ENCODE peak calls at places on chromosomes 5 and 9, in five cellular contexts. One of them, this sample, is unnamed.

GRCh38 chr5:115098041-115098702 is 71.5 kb downstream of the TRIM36 start:
- DNase-seq in fibroblast of lung: peak
- DNase-seq in cardiac muscle cell: peak
- DNase-seq in psoas muscle: no peak
- DNase-seq in upper lobe of left lung: no peak
- DNase-seq in this sample: peak

GRCh38 chr5:149636861-149637246 is 55.6 kb downstream of the ARHGEF37 start:
- DNase-seq in fibroblast of lung: peak
- DNase-seq in cardiac muscle cell: peak
- DNase-seq in psoas muscle: no peak
- DNase-seq in upper lobe of left lung: no peak
- DNase-seq in this sample: peak

GRCh38 chr5:157431544-157432200 is 28.3 kb upstream of the NIPAL4 start:
- DNase-seq in fibroblast of lung: peak
- DNase-seq in cardiac muscle cell: peak
- DNase-seq in psoas muscle: no peak
- DNase-seq in upper lobe of left lung: no peak
- DNase-seq in this sample: peak

GRCh38 chr5:138611295-138612220 is 36.4 kb upstream of the HSPA9 start:
- DNase-seq in fibroblast of lung: peak
- DNase-seq in cardiac muscle cell: peak
- DNase-seq in psoas muscle: no peak
- DNase-seq in upper lobe of left lung: no peak
- DNase-seq in this sample: no peak

GRCh38 chr9:10571699-10572098 is 41.1 kb downstream of the PTPRD start:
- DNase-seq in fibroblast of lung: no peak
- DNase-seq in cardiac muscle cell: no peak
- DNase-seq in psoas muscle: no peak
- DNase-seq in upper lobe of left lung: no peak
- DNase-seq in this sample: no peak

GRCh38 chr5:173342813-173343435 is 14.7 kb upstream of the STC2 start:
- DNase-seq in fibroblast of lung: no peak
- DNase-seq in cardiac muscle cell: no peak
- DNase-seq in psoas muscle: no peak
- DNase-seq in upper lobe of left lung: no peak
- DNase-seq in this sample: no peak

GRCh38 chr9:78053627-78054026 is 22.0 kb upstream of the GNAQ start:
- DNase-seq in fibroblast of lung: no peak
- DNase-seq in cardiac muscle cell: no peak
- DNase-seq in psoas muscle: no peak
- DNase-seq in upper lobe of left lung: no peak
- DNase-seq in this sample: no peak

GRCh38 chr9:134099123-134099761 is 31.4 kb upstream of the BRD3 start:
- DNase-seq in fibroblast of lung: peak
- DNase-seq in cardiac muscle cell: peak
- DNase-seq in psoas muscle: no peak
- DNase-seq in upper lobe of left lung: peak
- DNase-seq in this sample: peak

GRCh38 chr5:168001311-168001710 is 290.1 kb upstream of the WWC1 start:
- DNase-seq in fibroblast of lung: no peak
- DNase-seq in cardiac muscle cell: no peak
- DNase-seq in psoas muscle: no peak
- DNase-seq in upper lobe of left lung: no peak
- DNase-seq in this sample: no peak

GRCh38 chr9:3479516-3480352 is 46.1 kb downstream of the RFX3 start:
- DNase-seq in fibroblast of lung: no peak
- DNase-seq in cardiac muscle cell: no peak
- DNase-seq in psoas muscle: no peak
- DNase-seq in upper lobe of left lung: no peak
- DNase-seq in this sample: no peak

GRCh38 chr5:9090381-9091026 is 455.4 kb downstream of the SEMA5A start:
- DNase-seq in fibroblast of lung: no peak
- DNase-seq in cardiac muscle cell: no peak
- DNase-seq in psoas muscle: no peak
- DNase-seq in upper lobe of left lung: no peak
- DNase-seq in this sample: no peak

GRCh38 chr5:9098990-9099389 is 446.9 kb downstream of the SEMA5A start:
- DNase-seq in fibroblast of lung: no peak
- DNase-seq in cardiac muscle cell: no peak
- DNase-seq in psoas muscle: no peak
- DNase-seq in upper lobe of left lung: no peak
- DNase-seq in this sample: no peak

GRCh38 chr5:9091896-9092662 is 453.8 kb downstream of the SEMA5A start:
- DNase-seq in fibroblast of lung: no peak
- DNase-seq in cardiac muscle cell: no peak
- DNase-seq in psoas muscle: no peak
- DNase-seq in upper lobe of left lung: no peak
- DNase-seq in this sample: no peak

GRCh38 chr5:9099681-9100080 is 446.2 kb downstream of the SEMA5A start:
- DNase-seq in fibroblast of lung: no peak
- DNase-seq in cardiac muscle cell: no peak
- DNase-seq in psoas muscle: no peak
- DNase-seq in upper lobe of left lung: no peak
- DNase-seq in this sample: no peak

DNA sequence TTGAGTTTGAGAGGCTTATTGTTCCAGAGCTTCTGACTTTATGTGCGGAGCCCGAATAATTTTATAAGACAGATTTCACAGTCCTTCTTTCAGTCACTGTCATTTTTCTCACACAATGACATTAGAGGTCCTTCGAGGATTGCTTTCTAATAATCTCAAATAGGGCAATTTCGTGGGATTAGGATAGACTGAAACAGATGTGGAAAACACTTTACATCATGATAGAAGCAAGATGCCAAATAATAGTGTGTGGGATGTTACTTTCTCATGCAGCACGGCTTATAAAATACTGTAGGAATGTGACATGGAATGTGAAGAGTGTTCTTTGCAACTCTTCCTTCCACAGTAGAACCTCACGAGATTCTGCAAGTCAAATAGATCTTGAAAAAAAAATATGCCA is 451.3 kb downstream of the SEMA5A start:
- DNase-seq in fibroblast of lung: peak
- DNase-seq in cardiac muscle cell: peak
- DNase-seq in psoas muscle: no peak
- DNase-seq in upper lobe of left lung: no peak
- DNase-seq in this sample: no peak
- H3K4me3 ChIP-seq in fibroblast of lung: no peak
- H3K4me3 ChIP-seq in cardiac muscle cell: no peak
- H3K4me3 ChIP-seq in psoas muscle: no peak
- H3K4me3 ChIP-seq in upper lobe of left lung: no peak
- H3K4me3 ChIP-seq in this sample: no peak

DNA sequence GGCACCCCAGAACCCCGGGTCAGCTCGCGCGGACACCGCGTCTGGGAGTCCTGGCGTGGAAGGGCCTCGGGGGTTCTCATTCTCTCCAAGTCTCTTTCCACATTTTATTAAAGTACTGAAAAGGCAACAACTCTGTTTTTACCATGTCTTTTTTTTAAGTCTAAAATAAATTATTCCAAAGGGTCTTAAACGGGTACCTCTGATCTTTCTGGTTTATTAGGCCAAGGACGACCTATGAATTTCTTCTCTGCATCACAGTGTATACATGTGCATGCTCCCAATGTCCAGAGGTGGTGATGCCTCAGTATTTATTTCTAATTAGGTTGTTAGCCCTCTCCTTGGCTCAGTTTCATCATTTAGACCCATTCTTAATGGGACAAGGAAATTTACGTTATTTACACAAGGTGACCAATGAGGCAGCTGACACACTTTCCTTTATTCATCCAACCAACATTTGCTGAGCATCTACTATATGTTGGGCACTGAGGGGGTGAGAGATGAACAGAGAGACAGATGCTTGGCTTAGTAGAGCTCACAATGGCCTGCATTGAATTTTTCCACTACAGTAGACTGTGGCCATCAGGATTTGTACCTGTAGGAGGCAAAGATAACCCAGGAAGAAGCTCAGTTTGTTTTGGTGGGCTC is 7.6 kb upstream of the OTP start:
- DNase-seq in fibroblast of lung: no peak
- DNase-seq in cardiac muscle cell: no peak
- DNase-seq in psoas muscle: no peak
- DNase-seq in upper lobe of left lung: no peak
- DNase-seq in this sample: no peak
- H3K4me3 ChIP-seq in fibroblast of lung: no peak
- H3K4me3 ChIP-seq in cardiac muscle cell: peak
- H3K4me3 ChIP-seq in psoas muscle: peak
- H3K4me3 ChIP-seq in upper lobe of left lung: no peak
- H3K4me3 ChIP-seq in this sample: no peak

GRCh38 chr5:9544056-9544455 is 1.8 kb downstream of the SEMA5A start:
- DNase-seq in fibroblast of lung: no peak
- DNase-seq in cardiac muscle cell: no peak
- DNase-seq in psoas muscle: no peak
- DNase-seq in upper lobe of left lung: no peak
- DNase-seq in this sample: no peak

GRCh38 chr5:9545301-9545958 is 445 bp downstream of the SEMA5A start:
- DNase-seq in fibroblast of lung: peak
- DNase-seq in cardiac muscle cell: no peak
- DNase-seq in psoas muscle: peak
- DNase-seq in upper lobe of left lung: peak
- DNase-seq in this sample: no peak

GRCh38 chr5:9544502-9545300 is 1.2 kb downstream of the SEMA5A start:
- DNase-seq in fibroblast of lung: peak
- DNase-seq in cardiac muscle cell: peak
- DNase-seq in psoas muscle: peak
- DNase-seq in upper lobe of left lung: peak
- DNase-seq in this sample: peak

GRCh38 chr5:9540791-9541190 is 5.1 kb downstream of the SEMA5A start:
- DNase-seq in fibroblast of lung: peak
- DNase-seq in cardiac muscle cell: peak
- DNase-seq in psoas muscle: no peak
- DNase-seq in upper lobe of left lung: no peak
- DNase-seq in this sample: no peak

DNA sequence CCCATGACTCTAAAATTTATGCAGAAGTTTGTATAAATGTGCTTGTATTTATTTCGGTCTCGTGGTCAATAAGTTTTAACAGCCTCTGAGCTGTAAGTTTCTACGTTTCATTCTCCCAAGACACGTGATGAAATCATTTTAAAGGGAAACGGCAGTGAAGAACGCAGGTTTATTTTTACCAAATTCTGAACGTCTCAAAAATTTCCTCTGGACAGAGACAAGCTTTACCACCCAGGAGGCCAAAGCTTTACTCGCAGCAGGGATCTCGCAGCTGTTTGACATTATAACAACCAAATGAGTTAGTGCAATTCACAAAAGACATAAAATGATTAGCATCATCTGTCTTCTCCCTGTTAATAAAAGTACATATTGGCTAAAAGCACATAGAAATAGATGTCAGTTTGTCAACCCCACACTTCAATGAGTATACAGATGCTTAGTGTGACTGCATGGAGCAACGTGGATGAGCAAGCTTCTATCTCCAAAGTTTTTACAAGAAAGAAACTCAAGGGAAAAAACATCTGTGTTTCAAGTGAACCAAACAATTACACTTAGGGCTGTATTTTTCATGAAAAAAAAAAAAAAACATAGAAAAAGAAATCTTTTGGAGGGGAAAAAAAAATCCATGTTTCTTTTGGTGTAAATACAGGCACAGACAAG is 2.5 kb downstream of the SEMA5A start:
- DNase-seq in fibroblast of lung: no peak
- DNase-seq in cardiac muscle cell: no peak
- DNase-seq in psoas muscle: no peak
- DNase-seq in upper lobe of left lung: no peak
- DNase-seq in this sample: no peak
- H3K4me3 ChIP-seq in fibroblast of lung: peak
- H3K4me3 ChIP-seq in cardiac muscle cell: peak
- H3K4me3 ChIP-seq in psoas muscle: no peak
- H3K4me3 ChIP-seq in upper lobe of left lung: peak
- H3K4me3 ChIP-seq in this sample: no peak

GRCh38 chr5:150640311-150641005 is at the start of gene SYNPO:
- DNase-seq in fibroblast of lung: peak
- DNase-seq in cardiac muscle cell: peak
- DNase-seq in psoas muscle: peak
- DNase-seq in upper lobe of left lung: no peak
- DNase-seq in this sample: peak
- H3K4me3 ChIP-seq in fibroblast of lung: peak
- H3K4me3 ChIP-seq in cardiac muscle cell: no peak
- H3K4me3 ChIP-seq in psoas muscle: peak
- H3K4me3 ChIP-seq in upper lobe of left lung: peak
- H3K4me3 ChIP-seq in this sample: peak

GRCh38 chr9:82081507-82081906 is 92.9 kb downstream of the SPATA31D1 start:
- DNase-seq in fibroblast of lung: no peak
- DNase-seq in cardiac muscle cell: no peak
- DNase-seq in psoas muscle: no peak
- DNase-seq in upper lobe of left lung: no peak
- DNase-seq in this sample: no peak

GRCh38 chr9:82082563-82082962 is 94.0 kb downstream of the SPATA31D1 start:
- DNase-seq in fibroblast of lung: no peak
- DNase-seq in cardiac muscle cell: no peak
- DNase-seq in psoas muscle: no peak
- DNase-seq in upper lobe of left lung: no peak
- DNase-seq in this sample: no peak

GRCh38 chr9:82080265-82080664 is 91.7 kb downstream of the SPATA31D1 start:
- DNase-seq in fibroblast of lung: no peak
- DNase-seq in cardiac muscle cell: no peak
- DNase-seq in psoas muscle: no peak
- DNase-seq in upper lobe of left lung: no peak
- DNase-seq in this sample: no peak
- H3K4me3 ChIP-seq in fibroblast of lung: no peak
- H3K4me3 ChIP-seq in cardiac muscle cell: no peak
- H3K4me3 ChIP-seq in psoas muscle: no peak
- H3K4me3 ChIP-seq in upper lobe of left lung: no peak
- H3K4me3 ChIP-seq in this sample: no peak

GRCh38 chr5:373710-374602 is 52.4 kb downstream of the AHRR start:
- DNase-seq in fibroblast of lung: peak
- DNase-seq in cardiac muscle cell: peak
- DNase-seq in psoas muscle: peak
- DNase-seq in upper lobe of left lung: peak
- DNase-seq in this sample: peak
- H3K4me3 ChIP-seq in fibroblast of lung: peak
- H3K4me3 ChIP-seq in cardiac muscle cell: peak
- H3K4me3 ChIP-seq in psoas muscle: peak
- H3K4me3 ChIP-seq in upper lobe of left lung: peak
- H3K4me3 ChIP-seq in this sample: peak

DNA sequence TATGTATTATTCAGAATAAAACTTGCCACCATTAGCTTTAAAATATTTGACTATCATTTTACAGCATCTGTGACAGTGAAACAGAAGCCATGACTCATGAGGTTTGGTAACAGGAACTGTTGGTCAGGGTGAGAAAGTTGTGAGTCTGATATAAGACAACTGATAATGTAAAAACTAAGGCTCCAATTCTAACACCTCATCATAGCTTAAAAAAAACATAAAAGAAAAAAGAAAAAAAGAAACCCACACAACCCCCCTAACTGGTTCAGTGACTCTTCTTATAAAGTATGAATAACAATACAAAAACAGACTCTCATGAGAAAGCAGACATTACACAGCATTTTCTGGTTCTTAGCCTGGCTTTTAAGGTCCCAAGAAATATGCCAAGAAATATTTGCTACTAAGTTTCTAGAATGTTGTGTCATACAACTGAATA is 85.8 kb downstream of the MRPS27 start:
- DNase-seq in fibroblast of lung: peak
- DNase-seq in cardiac muscle cell: peak
- DNase-seq in psoas muscle: no peak
- DNase-seq in upper lobe of left lung: no peak
- DNase-seq in this sample: peak
- H3K4me3 ChIP-seq in fibroblast of lung: no peak
- H3K4me3 ChIP-seq in cardiac muscle cell: no peak
- H3K4me3 ChIP-seq in psoas muscle: no peak
- H3K4me3 ChIP-seq in upper lobe of left lung: no peak
- H3K4me3 ChIP-seq in this sample: no peak

This sample was measured in NB4.